ENCODE peak calls at places on chromosome 18, in ten cellular contexts. O is NCI-H774; U is left colon; C is fibroblast of mammary gland; Q is AG09309; T is germinal center; M is T-cell; Y is GM04504; A is RKO; L is stimulated activated naive CD4-positive, alpha-beta T cell. S is an unnamed sample.

GRCh38 chr18:55337908-55338521 is 250.0 kb downstream of the TCF4 start:
- DNase-seq in T (no peak), C (no peak), A (no peak), U (no peak), L (no peak), M (no peak), Y (no peak), O (no peak), Q (no peak), S (no peak)

GRCh38 chr18:48703418-48703817 is 164.6 kb downstream of the CTIF start:
- DNase-seq in Y (no peak), U (no peak), T (no peak), C (no peak), Q (no peak), L (no peak), M (no peak), O (no peak), A (no peak), S (no peak)

GRCh38 chr18:13269599-13270011 is 51.0 kb downstream of the LDLRAD4 start:
- DNase-seq in O (no peak), L (no peak), U (no peak), C (no peak), Q (no peak), A (no peak), M (no peak), Y (no peak), T (no peak), S (no peak)

GRCh38 chr18:21112140-21112473 is 494 bp upstream of the ROCK1 start:
- DNase-seq in O (no peak), U (peak), C (no peak), Q (no peak), A (no peak), T (no peak), L (peak), Y (no peak), M (no peak), S (no peak)

GRCh38 chr18:22136395-22136794 is 33.0 kb upstream of the GATA6 start:
- DNase-seq in Y (no peak), C (peak), Q (no peak), M (no peak), O (peak), U (no peak), A (no peak), T (no peak), L (no peak), S (no peak)

GRCh38 chr18:62081248-62081647 is 105.6 kb downstream of the PIGN start:
- DNase-seq in T (no peak), Q (no peak), O (no peak), A (no peak), L (no peak), Y (no peak), M (no peak), U (no peak), C (no peak), S (no peak)

GRCh38 chr18:31581498-31582197 is 10.0 kb upstream of the TTR start:
- DNase-seq in A (no peak), T (no peak), L (no peak), O (no peak), U (no peak), M (no peak), Y (peak), C (peak), Q (peak), S (peak)

GRCh38 chr18:12079504-12080237 is 14.0 kb upstream of the ANKRD62 start:
- DNase-seq in U (no peak), O (no peak), L (no peak), T (no peak), M (no peak), C (peak), Y (no peak), Q (no peak), A (no peak), S (no peak)

GRCh38 chr18:50636366-50637057 is 76.6 kb downstream of the MAPK4 start:
- DNase-seq in L (no peak), O (no peak), Y (no peak), A (no peak), T (no peak), M (no peak), U (no peak), Q (no peak), C (no peak), S (no peak)

GRCh38 chr18:79585395-79586370 is 93.9 kb upstream of the CTDP1 start:
- DNase-seq in U (peak), Y (no peak), A (no peak), L (no peak), Q (no peak), M (no peak), O (no peak), C (no peak), T (no peak), S (no peak)

GRCh38 chr18:64271264-64271663 is 122.4 kb upstream of the LINC00305 start:
- DNase-seq in O (peak), Q (no peak), Y (no peak), A (no peak), M (no peak), U (peak), C (no peak), L (no peak), T (no peak), S (no peak)

GRCh38 chr18:31436825-31437224 is 10.7 kb upstream of the DSG3 start:
- DNase-seq in Y (no peak), M (no peak), A (no peak), Q (no peak), C (peak), U (no peak), O (no peak), L (no peak), T (no peak), S (no peak)

GRCh38 chr18:27844416-27844792 is 332.5 kb downstream of the CDH2 start:
- DNase-seq in L (no peak), U (no peak), O (no peak), T (no peak), A (no peak), Y (peak), Q (peak), M (no peak), C (peak), S (no peak)

GRCh38 chr18:23658296-23658695 is 4.4 kb downstream of the ANKRD29 start:
- DNase-seq in U (no peak), A (no peak), M (no peak), L (no peak), O (no peak), Y (no peak), T (no peak), C (peak), Q (no peak), S (no peak)

GRCh38 chr18:44592639-44593038 is 88.0 kb upstream of the SETBP1 start:
- DNase-seq in O (no peak), U (no peak), Y (no peak), Q (no peak), A (no peak), T (no peak), L (no peak), C (peak), M (no peak), S (no peak)

GRCh38 chr18:27181726-27182125 is 3.4 kb downstream of the CHST9 start:
- DNase-seq in C (no peak), M (no peak), Q (no peak), A (no peak), L (no peak), Y (no peak), U (no peak), O (no peak), T (no peak), S (no peak)

GRCh38 chr18:9902832-9903231 is 11.0 kb upstream of the VAPA start:
- DNase-seq in Y (no peak), Q (no peak), T (no peak), M (no peak), A (no peak), L (no peak), O (no peak), U (no peak), C (peak), S (no peak)

GRCh38 chr18:47996091-47996541 is 65.7 kb upstream of the SMAD2 start:
- DNase-seq in T (no peak), A (no peak), C (peak), Q (no peak), O (no peak), M (no peak), U (no peak), Y (no peak), L (no peak), S (no peak)

GRCh38 chr18:44887227-44887631 is 206.5 kb downstream of the SETBP1 start:
- DNase-seq in O (no peak), T (peak), Y (peak), M (peak), L (no peak), Q (peak), C (peak), A (no peak), U (peak), S (peak)

GRCh38 chr18:49486617-49486958 is 446 bp downstream of the C18orf32 start:
- DNase-seq in L (no peak), O (no peak), U (no peak), Q (no peak), M (no peak), T (no peak), A (peak), Y (no peak), C (peak), S (no peak)

GRCh38 chr18:62425465-62426190 is 97.2 kb upstream of the ZCCHC2 start:
- DNase-seq in C (peak), L (peak), A (peak), O (peak), M (peak), T (peak), Y (peak), Q (peak), U (peak), S (peak)

GRCh38 chr18:32383040-32383819 is 87.5 kb downstream of the GAREM1 start:
- DNase-seq in A (peak), Q (peak), M (no peak), U (no peak), Y (no peak), T (no peak), C (peak), L (no peak), O (no peak), S (peak)

GRCh38 chr18:56068030-56068671 is 480.2 kb upstream of the TCF4 start:
- DNase-seq in M (no peak), O (no peak), C (peak), Q (peak), A (no peak), L (no peak), Y (peak), U (no peak), T (no peak), S (peak)

GRCh38 chr18:62759704-62760402 is 44.5 kb downstream of the PHLPP1 start:
- DNase-seq in A (peak), Q (no peak), M (no peak), T (no peak), Y (no peak), C (peak), O (no peak), U (no peak), L (no peak), S (no peak)

S was measured in GM04503.